ENCODE peak calls at places on chromosome 7, in five cellular contexts. I is body of pancreas, X is left ventricle myocardium inferior, C is ovary, L is Peyer's patch. W is an unnamed sample.

GRCh38 chr7:25852249-25852994 is 299.6 kb upstream of the NFE2L3 start:
- DNase-seq in C (peak), X (no peak), L (peak), I (no peak), W (peak)

GRCh38 chr7:106015586-106016218 is 52.6 kb downstream of the CDHR3 start:
- DNase-seq in I (no peak), L (no peak), X (no peak), C (no peak), W (no peak)

GRCh38 chr7:150845471-150845870 is 6.8 kb upstream of the AOC1 start:
- DNase-seq in C (peak), X (peak), I (no peak), L (no peak), W (no peak)

GRCh38 chr7:123723913-123724312 is 24.9 kb downstream of the WASL start:
- DNase-seq in C (no peak), X (no peak), L (no peak), I (no peak), W (no peak)

GRCh38 chr7:51006483-51007235 is 224.0 kb upstream of the GRB10 start:
- DNase-seq in X (no peak), L (no peak), C (no peak), I (no peak), W (no peak)

GRCh38 chr7:40477094-40477493 is 342.3 kb downstream of the SUGCT start:
- DNase-seq in L (no peak), C (no peak), I (no peak), X (no peak), W (no peak)

GRCh38 chr7:3404490-3404889 is 103.4 kb downstream of the SDK1 start:
- DNase-seq in L (no peak), X (no peak), C (no peak), I (no peak), W (no peak)

GRCh38 chr7:105306160-105306784 is 82.4 kb downstream of the SRPK2 start:
- DNase-seq in X (no peak), C (no peak), L (no peak), I (no peak), W (no peak)

GRCh38 chr7:148588168-148588890 is 2.2 kb upstream of the C7orf33 start:
- DNase-seq in C (no peak), I (no peak), L (no peak), X (no peak), W (no peak)

GRCh38 chr7:153090209-153090608 is 330.7 kb downstream of the ACTR3B start:
- DNase-seq in C (no peak), X (no peak), I (no peak), L (no peak), W (no peak)

GRCh38 chr7:19161671-19162070 is 16.4 kb upstream of the FERD3L start:
- DNase-seq in I (no peak), C (no peak), X (no peak), L (no peak), W (no peak)

GRCh38 chr7:134553976-134554375 is 5.1 kb downstream of the AKR1B15 start:
- DNase-seq in C (no peak), X (no peak), I (no peak), L (no peak), W (no peak)

GRCh38 chr7:155511597-155511996 is 34.8 kb downstream of the CNPY1 start:
- DNase-seq in L (no peak), C (no peak), I (no peak), X (no peak), W (no peak)

GRCh38 chr7:138316421-138317043 is 143.5 kb upstream of the TRIM24 start:
- DNase-seq in L (no peak), I (no peak), X (no peak), C (no peak), W (no peak)

GRCh38 chr7:118185163-118185860 is 1.3 kb downstream of the LSM8 start:
- DNase-seq in C (no peak), L (no peak), I (no peak), X (no peak), W (no peak)

GRCh38 chr7:155999631-156000489 is 187.6 kb upstream of the SHH start:
- DNase-seq in I (no peak), X (no peak), C (peak), L (no peak), W (no peak)

GRCh38 chr7:143069912-143070500 is 17.9 kb downstream of the OR6V1 start:
- DNase-seq in L (no peak), X (no peak), C (no peak), I (no peak), W (no peak)

GRCh38 chr7:6178273-6179029 is 94.0 kb downstream of the CYTH3 start:
- DNase-seq in X (no peak), L (no peak), I (peak), C (no peak), W (no peak)

GRCh38 chr7:85184599-85185354 is 2.1 kb downstream of the SEMA3D start:
- DNase-seq in X (no peak), C (peak), L (peak), I (no peak), W (peak)

GRCh38 chr7:138565451-138566114 is 105.5 kb downstream of the TRIM24 start:
- DNase-seq in I (no peak), L (no peak), C (no peak), X (no peak), W (no peak)

DNA sequence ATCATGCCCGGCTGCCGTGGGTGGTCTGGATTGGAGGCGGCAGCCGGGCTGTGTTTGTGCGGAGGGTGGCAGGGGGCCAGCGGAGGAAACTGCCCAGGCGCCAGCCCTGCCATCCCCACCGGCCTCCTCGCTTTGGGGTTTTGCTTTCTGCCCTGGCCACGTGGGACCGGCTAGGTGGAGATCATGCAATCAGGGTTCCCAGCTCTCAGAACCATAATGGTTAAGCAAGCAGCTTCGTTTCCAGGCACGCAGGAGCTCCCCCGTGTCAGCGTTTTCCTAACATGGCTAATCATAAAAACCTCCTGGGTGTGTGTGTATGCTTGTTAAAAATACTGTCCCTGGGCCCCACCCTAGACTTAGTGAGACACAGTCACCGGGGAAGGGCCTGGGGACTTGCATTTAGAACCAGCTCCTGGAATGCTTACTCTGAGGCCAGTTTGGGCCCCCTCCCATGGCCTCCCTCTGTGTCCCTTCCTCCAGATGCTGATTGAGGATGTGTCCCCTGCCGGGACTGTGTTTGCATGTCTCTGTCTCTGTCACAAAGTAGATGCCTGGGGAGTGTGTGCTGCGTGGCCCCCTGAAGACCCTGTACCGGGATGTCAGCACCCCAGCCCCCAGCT is 119.3 kb downstream of the CUX1 start:
- DNase-seq in X (peak), L (no peak), C (peak), I (no peak), W (peak)
- H3K4me3 ChIP-seq in X (peak), L (peak), C (peak), I (no peak), W (no peak)

GRCh38 chr7:55555160-55555559 is 17.1 kb downstream of the VOPP1 start:
- DNase-seq in C (no peak), X (no peak), L (no peak), I (no peak), W (peak)
- H3K4me3 ChIP-seq in C (no peak), X (no peak), L (no peak), I (no peak), W (no peak)

DNA sequence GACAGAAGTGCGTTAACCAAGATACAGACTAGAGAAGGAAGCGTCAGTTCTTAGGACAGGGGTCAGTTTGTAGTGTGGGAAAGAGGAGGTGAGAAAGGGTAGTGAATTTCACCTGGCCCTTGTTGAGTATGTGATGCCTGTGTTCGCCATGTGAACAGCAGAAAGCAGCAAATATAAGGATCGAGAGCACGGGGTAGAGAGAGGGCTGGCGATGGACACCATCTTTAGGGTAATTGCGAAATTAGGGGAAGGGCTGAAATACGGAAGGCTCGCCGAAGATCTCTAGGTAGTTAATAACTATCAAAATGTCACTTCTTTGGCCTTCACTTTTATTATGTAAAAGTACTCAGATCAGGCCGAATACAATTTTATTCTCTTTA is 6.2 kb upstream of the MEST start:
- DNase-seq in L (no peak), I (no peak), X (no peak), C (no peak), W (no peak)
- H3K4me3 ChIP-seq in L (peak), I (no peak), X (peak), C (peak), W (peak)

GRCh38 chr7:101171442-101171837 is 6.1 kb upstream of the VGF start:
- DNase-seq in X (no peak), C (no peak), L (no peak), I (no peak), W (no peak)
- H3K4me3 ChIP-seq in X (no peak), C (no peak), L (no peak), I (no peak), W (no peak)

W was measured in colonic mucosa.